ENCODE peak calls at places on chromosomes 2 and 18, in eight cellular contexts. S is Caki2; B is naive thymus-derived CD8-positive, alpha-beta T cell; V is NCI-H2171; U is left ventricle myocardium inferior; T is CD4-positive, alpha-beta memory T cell; N is stimulated activated CD8-positive, alpha-beta memory T cell treated with anti-CD3 and anti-CD28 coated beads, Interleukin-7, amount 100 ng/mL, for 24 hours; W is GM19239. X is an unnamed sample.

GRCh38 chr2:175205523-175205922 is 24.0 kb upstream of the ATP5MC3 start:
- DNase-seq in W (no peak), V (no peak), N (no peak), U (no peak), S (peak), B (no peak), T (no peak), X (no peak)

GRCh38 chr2:60938301-60938700 is 56.9 kb downstream of the REL start:
- DNase-seq in U (no peak), S (no peak), V (no peak), B (no peak), N (no peak), T (no peak), W (no peak), X (no peak)

GRCh38 chr2:42961385-42961800 is 169.0 kb upstream of the HAAO start:
- DNase-seq in W (no peak), S (no peak), V (no peak), B (no peak), T (no peak), N (no peak), U (peak), X (peak)

GRCh38 chr2:113896791-113897190 is 6.9 kb downstream of the ACTR3 start:
- DNase-seq in W (no peak), T (no peak), S (no peak), B (no peak), V (no peak), U (no peak), N (no peak), X (no peak)

GRCh38 chr2:32825291-32825712 is 121.5 kb upstream of the LTBP1 start:
- DNase-seq in B (no peak), S (peak), T (no peak), U (peak), V (no peak), W (no peak), N (no peak), X (peak)

GRCh38 chr18:9290171-9290570 is 44.4 kb upstream of the TWSG1 start:
- DNase-seq in V (no peak), T (no peak), N (no peak), U (no peak), S (no peak), W (no peak), B (no peak), X (no peak)

GRCh38 chr2:180017764-180018163 is 10.7 kb upstream of the CWC22 start:
- DNase-seq in U (no peak), T (no peak), W (no peak), N (no peak), B (no peak), V (no peak), S (peak), X (peak)

GRCh38 chr2:216519154-216519762 is 20.6 kb downstream of the RPL37A start:
- DNase-seq in B (peak), U (no peak), V (peak), N (peak), S (peak), W (peak), T (peak), X (peak)

GRCh38 chr2:169716229-169716886 is 17.3 kb upstream of the KLHL23 start:
- DNase-seq in V (no peak), S (no peak), N (no peak), B (no peak), T (no peak), W (no peak), U (no peak), X (no peak)

GRCh38 chr2:46056541-46056940 is 240.7 kb upstream of the EPAS1 start:
- DNase-seq in T (no peak), U (no peak), B (no peak), N (no peak), V (no peak), W (no peak), S (no peak), X (no peak)

GRCh38 chr2:172208881-172209325 is 106.2 kb upstream of the DLX2 start:
- DNase-seq in N (no peak), S (no peak), V (no peak), U (no peak), B (no peak), W (no peak), T (no peak), X (no peak)

GRCh38 chr2:15627842-15628684 is 36.4 kb downstream of the DDX1 start:
- DNase-seq in S (no peak), T (no peak), W (no peak), V (no peak), N (no peak), B (no peak), U (no peak), X (no peak)

GRCh38 chr2:113677327-113677726 is 50.3 kb downstream of the RABL2A start:
- DNase-seq in S (no peak), W (no peak), B (no peak), N (no peak), T (no peak), U (no peak), V (no peak), X (no peak)

GRCh38 chr2:241163601-241164118 is 13.4 kb downstream of the PPP1R7 start:
- DNase-seq in T (no peak), V (no peak), S (no peak), U (no peak), N (no peak), B (no peak), W (no peak), X (peak)

GRCh38 chr2:82027901-82028570 is 1723.5 kb upstream of the LRRTM1 start:
- DNase-seq in V (no peak), U (no peak), T (no peak), N (no peak), S (no peak), B (no peak), W (no peak), X (no peak)

GRCh38 chr2:135694711-135695110 is 46.9 kb upstream of the UBXN4 start:
- DNase-seq in V (no peak), B (no peak), S (no peak), N (no peak), W (no peak), T (no peak), U (no peak), X (no peak)

GRCh38 chr2:28544069-28544346 is 48.1 kb downstream of the PLB1 start:
- DNase-seq in U (no peak), W (no peak), B (no peak), N (no peak), V (no peak), T (no peak), S (no peak), X (no peak)

GRCh38 chr2:141200191-141200590 is 930.6 kb downstream of the LRP1B start:
- DNase-seq in V (no peak), N (no peak), T (no peak), U (no peak), W (no peak), B (no peak), S (no peak), X (no peak)

GRCh38 chr2:240437861-240438809 is 2.7 kb downstream of the GPC1 start:
- DNase-seq in V (no peak), B (peak), S (peak), T (peak), W (peak), U (peak), N (peak), X (peak)

GRCh38 chr2:8457620-8458255 is 224.1 kb upstream of the ID2 start:
- DNase-seq in B (no peak), S (no peak), V (no peak), N (no peak), U (no peak), T (no peak), W (no peak), X (peak)

GRCh38 chr18:13290856-13291271 is 72.3 kb downstream of the LDLRAD4 start:
- DNase-seq in B (no peak), T (peak), N (no peak), W (no peak), V (no peak), U (no peak), S (no peak), X (no peak)

GRCh38 chr2:20594957-20595356 is 55.9 kb downstream of the HS1BP3 start:
- DNase-seq in S (no peak), W (no peak), B (no peak), V (no peak), U (no peak), N (no peak), T (no peak), X (peak)

GRCh38 chr2:12766421-12766879 is 49.7 kb downstream of the TRIB2 start:
- DNase-seq in N (no peak), S (no peak), B (no peak), W (no peak), U (no peak), T (no peak), V (no peak), X (no peak)

GRCh38 chr2:109611467-109612095 is 2.2 kb downstream of the SEPTIN10 start:
- DNase-seq in B (no peak), T (no peak), S (peak), V (no peak), U (no peak), N (no peak), W (no peak), X (no peak)

GRCh38 chr18:45761512-45762114 is 37.6 kb downstream of the SLC14A1 start:
- DNase-seq in N (no peak), T (no peak), U (no peak), B (no peak), S (no peak), V (no peak), W (no peak), X (no peak)

GRCh38 chr2:238697193-238698191 is 150.4 kb upstream of the TWIST2 start:
- DNase-seq in U (no peak), W (no peak), N (no peak), T (no peak), V (no peak), S (no peak), B (no peak), X (no peak)

GRCh38 chr2:20797096-20797495 is 25.8 kb downstream of the LDAH start:
- DNase-seq in U (no peak), T (no peak), S (no peak), V (no peak), B (no peak), W (no peak), N (no peak), X (no peak)

GRCh38 chr2:210370562-210370961 is 55.6 kb upstream of the MYL1 start:
- DNase-seq in U (no peak), N (no peak), V (no peak), T (no peak), S (no peak), B (no peak), W (no peak), X (no peak)